ENCODE peak calls at places on chromosomes 2 and 18, in four cellular contexts. One of them, this sample, is unnamed.

GRCh38 chr2:229270551-229271410 is at the start of gene PID1:
- DNase-seq in HepG2: no peak
- DNase-seq in GM12878: no peak
- DNase-seq in K562: no peak
- DNase-seq in this sample: peak; percentile 78

GRCh38 chr2:161358838-161359237 is 50.6 kb downstream of the PSMD14 start:
- DNase-seq in HepG2: peak; percentile 18
- DNase-seq in K562: no peak
- DNase-seq in GM12878: no peak
- DNase-seq in this sample: no peak

GRCh38 chr2:102669401-102669800 is 50.0 kb downstream of the SLC9A2 start:
- DNase-seq in K562: no peak
- DNase-seq in HepG2: no peak
- DNase-seq in GM12878: no peak
- DNase-seq in this sample: no peak

GRCh38 chr18:32884543-32884942 is 111.7 kb upstream of the KLHL14 start:
- DNase-seq in K562: no peak
- DNase-seq in HepG2: no peak
- DNase-seq in GM12878: no peak
- DNase-seq in this sample: no peak

GRCh38 chr18:40404284-40404683 is 1550.8 kb upstream of the PIK3C3 start:
- DNase-seq in K562: no peak
- DNase-seq in HepG2: no peak
- DNase-seq in GM12878: no peak
- DNase-seq in this sample: no peak

GRCh38 chr18:12828116-12829051 is 55.7 kb downstream of the PTPN2 start:
- DNase-seq in K562: no peak
- DNase-seq in HepG2: no peak
- DNase-seq in GM12878: no peak
- DNase-seq in this sample: no peak

GRCh38 chr2:38934742-38935141 is 45.1 kb downstream of the ARHGEF33 start:
- DNase-seq in GM12878: no peak
- DNase-seq in K562: no peak
- DNase-seq in HepG2: no peak
- DNase-seq in this sample: no peak

GRCh38 chr2:40034198-40034597 is 255.1 kb upstream of the THUMPD2 start:
- DNase-seq in HepG2: no peak
- DNase-seq in GM12878: no peak
- DNase-seq in K562: no peak
- DNase-seq in this sample: no peak

GRCh38 chr2:102110168-102110567 is 32.4 kb upstream of the IL1R1 start:
- DNase-seq in K562: no peak
- DNase-seq in HepG2: no peak
- DNase-seq in GM12878: no peak
- DNase-seq in this sample: no peak

GRCh38 chr2:121184248-121184862 is 100.6 kb downstream of the TFCP2L1 start:
- DNase-seq in K562: no peak
- DNase-seq in HepG2: no peak
- DNase-seq in GM12878: no peak
- DNase-seq in this sample: no peak

GRCh38 chr2:207768891-207769596 is 662 bp downstream of the FZD5 start:
- DNase-seq in HepG2: peak; percentile 32
- DNase-seq in K562: peak; percentile 23
- DNase-seq in GM12878: no peak
- DNase-seq in this sample: no peak

GRCh38 chr2:15675456-15676195 is 84.0 kb downstream of the DDX1 start:
- DNase-seq in GM12878: no peak
- DNase-seq in K562: no peak
- DNase-seq in HepG2: no peak
- DNase-seq in this sample: no peak

GRCh38 chr2:101120124-101120996 is 30.8 kb downstream of the TBC1D8 start:
- DNase-seq in HepG2: peak; percentile 98
- DNase-seq in GM12878: no peak
- DNase-seq in K562: no peak
- DNase-seq in this sample: no peak

GRCh38 chr18:76458522-76459311 is 36.3 kb downstream of the ZNF516 start:
- DNase-seq in GM12878: no peak
- DNase-seq in K562: no peak
- DNase-seq in HepG2: no peak
- DNase-seq in this sample: no peak

GRCh38 chr18:78878335-78878734 is 101.3 kb upstream of the SALL3 start:
- DNase-seq in K562: no peak
- DNase-seq in GM12878: no peak
- DNase-seq in HepG2: no peak
- DNase-seq in this sample: no peak

GRCh38 chr2:20201671-20202070 is 23.3 kb downstream of the SDC1 start:
- DNase-seq in K562: no peak
- DNase-seq in GM12878: no peak
- DNase-seq in HepG2: no peak
- DNase-seq in this sample: no peak

GRCh38 chr2:148978026-148978685 is 60.3 kb upstream of the LYPD6B start:
- DNase-seq in K562: no peak
- DNase-seq in GM12878: no peak
- DNase-seq in HepG2: no peak
- DNase-seq in this sample: peak; percentile 55
- TF ChIP-seq CTCF in K562: no peak
- TF ChIP-seq CTCF in GM12878: peak; percentile 4
- TF ChIP-seq CTCF in HepG2: peak; percentile 35
- TF ChIP-seq CTCF in this sample: peak; percentile 41

GRCh38 chr18:26228562-26229260 is 2.5 kb downstream of the TAF4B start:
- DNase-seq in GM12878: no peak
- DNase-seq in HepG2: no peak
- DNase-seq in K562: peak; percentile 29
- DNase-seq in this sample: no peak

GRCh38 chr18:26225022-26225693 is 1.1 kb upstream of the TAF4B start:
- DNase-seq in K562: no peak
- DNase-seq in HepG2: no peak
- DNase-seq in GM12878: no peak
- DNase-seq in this sample: peak; percentile 24

GRCh38 chr18:26227051-26227672 is 917 bp downstream of the TAF4B start:
- DNase-seq in K562: no peak
- DNase-seq in GM12878: no peak
- DNase-seq in HepG2: no peak
- DNase-seq in this sample: peak; percentile 29

GRCh38 chr18:26225915-26226228 is 373 bp upstream of the TAF4B start:
- DNase-seq in HepG2: no peak
- DNase-seq in GM12878: no peak
- DNase-seq in K562: no peak
- DNase-seq in this sample: no peak

DNA sequence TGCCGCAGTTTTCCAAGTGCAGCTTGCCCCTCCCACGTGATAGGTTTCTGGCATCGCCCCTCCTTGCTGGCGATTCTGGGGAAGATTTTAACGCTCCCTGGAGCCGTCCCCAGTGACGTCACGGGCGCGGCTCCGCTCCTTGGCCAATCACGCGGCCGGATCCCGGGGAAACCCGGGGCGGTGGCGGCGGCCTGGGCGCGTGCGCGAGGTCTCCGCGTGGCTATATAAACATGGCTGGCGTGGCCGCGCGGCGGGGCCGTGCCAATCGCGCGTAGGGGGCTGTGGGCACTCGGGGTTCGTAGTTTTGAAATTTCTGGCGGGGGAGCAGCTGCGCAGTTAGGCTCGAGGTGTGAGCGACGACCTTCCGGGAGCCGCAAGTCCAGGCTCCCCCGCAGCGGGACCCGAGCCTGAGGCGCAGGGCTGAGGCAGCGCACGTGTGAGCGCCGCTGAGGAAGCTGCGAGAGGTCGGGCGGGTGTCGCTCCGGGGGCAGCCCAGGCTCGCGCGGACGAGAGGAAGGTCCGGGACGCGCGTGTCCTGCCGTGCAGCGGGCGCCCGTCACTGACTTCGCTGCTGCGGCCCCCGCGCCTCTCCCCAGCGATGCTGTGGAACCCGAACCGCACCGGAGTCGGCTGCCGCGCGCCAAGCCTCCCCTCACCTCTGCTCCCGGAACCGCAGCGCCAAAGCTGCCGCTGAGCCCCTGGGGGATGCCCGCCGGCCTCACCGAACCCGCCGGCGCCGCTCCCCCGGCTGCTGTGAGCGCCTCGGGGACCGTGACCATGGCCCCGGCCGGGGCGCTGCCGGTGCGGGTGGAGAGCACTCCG is at the start of gene TAF4B:
- DNase-seq in GM12878: peak; percentile 68
- DNase-seq in K562: peak; percentile 98
- DNase-seq in HepG2: peak; percentile 41
- DNase-seq in this sample: peak; percentile 97
- TF ChIP-seq REST in GM12878: no peak
- TF ChIP-seq REST in K562: no peak
- TF ChIP-seq REST in HepG2: no peak
- TF ChIP-seq REST in this sample: no peak

GRCh38 chr18:47409519-47409918 is 158.1 kb upstream of the SKOR2 start:
- DNase-seq in HepG2: no peak
- DNase-seq in K562: no peak
- DNase-seq in GM12878: no peak
- DNase-seq in this sample: no peak
- TF ChIP-seq CREB1 in HepG2: no peak
- TF ChIP-seq CREB1 in K562: no peak
- TF ChIP-seq CREB1 in GM12878: no peak
- TF ChIP-seq CREB1 in this sample: no peak

GRCh38 chr2:18516112-18516511 is 44.3 kb downstream of the RDH14 start:
- DNase-seq in HepG2: no peak
- DNase-seq in K562: no peak
- DNase-seq in GM12878: no peak
- DNase-seq in this sample: peak; percentile 60
- TF ChIP-seq CTCF in HepG2: no peak
- TF ChIP-seq CTCF in K562: no peak
- TF ChIP-seq CTCF in GM12878: no peak
- TF ChIP-seq CTCF in this sample: no peak

GRCh38 chr2:118714115-118714514 is 133.3 kb downstream of the EN1 start:
- DNase-seq in HepG2: no peak
- DNase-seq in K562: no peak
- DNase-seq in GM12878: no peak
- DNase-seq in this sample: no peak
- TF ChIP-seq REST in HepG2: peak; percentile 49
- TF ChIP-seq REST in K562: no peak
- TF ChIP-seq REST in GM12878: peak; percentile 50
- TF ChIP-seq REST in this sample: peak; percentile 60

GRCh38 chr2:74688881-74689280 is 34.8 kb downstream of the SEMA4F start:
- DNase-seq in K562: no peak
- DNase-seq in GM12878: no peak
- DNase-seq in HepG2: no peak
- DNase-seq in this sample: no peak
- TF ChIP-seq CREB1 in K562: no peak
- TF ChIP-seq CREB1 in GM12878: no peak
- TF ChIP-seq CREB1 in HepG2: no peak
- TF ChIP-seq CREB1 in this sample: no peak

GRCh38 chr2:152782171-152782570 is 63.8 kb downstream of the ARL6IP6 start:
- DNase-seq in GM12878: no peak
- DNase-seq in HepG2: no peak
- DNase-seq in K562: no peak
- DNase-seq in this sample: no peak

GRCh38 chr2:152781210-152781609 is 62.8 kb downstream of the ARL6IP6 start:
- DNase-seq in HepG2: no peak
- DNase-seq in K562: no peak
- DNase-seq in GM12878: no peak
- DNase-seq in this sample: no peak
- TF ChIP-seq CTCF in HepG2: no peak
- TF ChIP-seq CTCF in K562: no peak
- TF ChIP-seq CTCF in GM12878: no peak
- TF ChIP-seq CTCF in this sample: no peak

GRCh38 chr2:112923967-112924338 is 13.0 kb downstream of the IL37 start:
- DNase-seq in GM12878: no peak
- DNase-seq in HepG2: no peak
- DNase-seq in K562: no peak
- DNase-seq in this sample: no peak
- TF ChIP-seq REST in GM12878: no peak
- TF ChIP-seq REST in HepG2: no peak
- TF ChIP-seq REST in K562: no peak
- TF ChIP-seq REST in this sample: no peak

GRCh38 chr2:108351889-108352288 is 25.9 kb upstream of the SULT1C4 start:
- DNase-seq in HepG2: no peak
- DNase-seq in GM12878: no peak
- DNase-seq in K562: peak; percentile 33
- DNase-seq in this sample: no peak
- TF ChIP-seq CREB1 in HepG2: no peak
- TF ChIP-seq CREB1 in GM12878: no peak
- TF ChIP-seq CREB1 in K562: no peak
- TF ChIP-seq CREB1 in this sample: no peak

GRCh38 chr18:10437837-10438236 is 16.6 kb upstream of the APCDD1 start:
- DNase-seq in K562: no peak
- DNase-seq in HepG2: no peak
- DNase-seq in GM12878: no peak
- DNase-seq in this sample: no peak
- TF ChIP-seq CTCF in K562: peak; percentile 44
- TF ChIP-seq CTCF in HepG2: no peak
- TF ChIP-seq CTCF in GM12878: peak; percentile 33
- TF ChIP-seq CTCF in this sample: no peak